ENCODE peak calls at places on chromosomes 5 and 9, in ten cellular contexts. I is amniotic stem cell; Z is T-helper 17 cell; U is activated CD4-positive, alpha-beta T cell treated with anti-CD3 and anti-CD28 coated beads for 24 hours; J is COR-L47; C is NCI-H1105; S is Calu3; G is activated T-cell treated with anti-CD3 and anti-CD28 coated beads, Interleukin-2, amount 50 U/mL, for 72 hours; Y is mesothelial cell of epicardium; L is body of pancreas. V is an unnamed sample.

GRCh38 chr5:100755435-100755834 is 147.6 kb downstream of the ST8SIA4 start:
- DNase-seq in U (no peak), Y (no peak), Z (no peak), C (no peak), J (no peak), S (no peak), L (no peak), I (no peak), G (no peak), V (no peak)

GRCh38 chr5:92939428-92939827 is 641.6 kb downstream of the NR2F1-AS1 start:
- DNase-seq in G (no peak), L (no peak), U (no peak), Z (no peak), J (no peak), C (no peak), Y (no peak), S (no peak), I (no peak), V (no peak)

GRCh38 chr5:86665984-86666760 is 48.4 kb downstream of the COX7C start:
- DNase-seq in Y (no peak), C (no peak), G (peak), I (no peak), U (no peak), Z (no peak), L (peak), J (no peak), S (no peak), V (no peak)

GRCh38 chr5:76074487-76074886 is 8.7 kb upstream of the SV2C start:
- DNase-seq in G (peak), S (peak), Z (no peak), I (no peak), U (no peak), L (peak), Y (no peak), C (no peak), J (no peak), V (no peak)

GRCh38 chr5:57032151-57032551 is 80.2 kb upstream of the MIER3 start:
- DNase-seq in C (no peak), G (no peak), U (no peak), Z (no peak), S (peak), L (no peak), Y (no peak), J (no peak), I (no peak), V (no peak)

GRCh38 chr9:133225171-133226011 is 16.3 kb upstream of the OBP2B start:
- DNase-seq in Y (no peak), C (no peak), L (no peak), U (no peak), G (no peak), I (no peak), J (no peak), S (no peak), Z (no peak), V (no peak)

GRCh38 chr5:175748650-175749049 is 90.8 kb downstream of the HRH2 start:
- DNase-seq in G (no peak), Z (no peak), I (no peak), C (no peak), L (no peak), S (no peak), Y (no peak), J (no peak), U (no peak), V (no peak)

GRCh38 chr9:13171261-13171660 is 108.2 kb downstream of the MPDZ start:
- DNase-seq in C (no peak), Z (no peak), G (no peak), S (no peak), I (no peak), L (no peak), U (no peak), J (no peak), Y (no peak), V (no peak)

GRCh38 chr5:10662661-10663245 is 98.3 kb downstream of the DAP start:
- DNase-seq in L (no peak), J (no peak), S (no peak), C (no peak), G (no peak), I (no peak), U (no peak), Y (no peak), Z (no peak), V (no peak)

GRCh38 chr9:134026561-134026960 is 1.3 kb downstream of the BRD3OS start:
- DNase-seq in L (no peak), J (no peak), U (no peak), Z (no peak), C (no peak), Y (no peak), G (no peak), I (no peak), S (no peak), V (no peak)

GRCh38 chr5:74149395-74149794 is 491.1 kb downstream of the ENC1 start:
- DNase-seq in G (no peak), I (no peak), Y (no peak), J (peak), U (no peak), C (no peak), Z (no peak), S (peak), L (peak), V (no peak)

GRCh38 chr9:26326473-26327044 is 566.0 kb downstream of the CAAP1 start:
- DNase-seq in U (no peak), S (peak), C (no peak), G (no peak), Y (no peak), I (peak), Z (no peak), J (peak), L (peak), V (no peak)

GRCh38 chr9:135906291-135907005 is 898 bp downstream of the CAMSAP1 start:
- DNase-seq in J (peak), G (peak), C (no peak), U (no peak), I (no peak), Z (no peak), Y (no peak), S (peak), L (no peak), V (no peak)

GRCh38 chr5:138945421-138946240 is 70.5 kb upstream of the LRRTM2 start:
- DNase-seq in Y (no peak), I (no peak), S (no peak), C (no peak), L (no peak), U (no peak), G (no peak), J (no peak), Z (no peak), V (no peak)

GRCh38 chr9:93634311-93635185 is 58.2 kb downstream of the PHF2 start:
- DNase-seq in U (no peak), C (no peak), Z (no peak), S (no peak), J (no peak), G (no peak), L (no peak), I (no peak), Y (no peak), V (no peak)

GRCh38 chr9:7185612-7186011 is 427.8 kb downstream of the KDM4C start:
- DNase-seq in C (no peak), U (no peak), I (no peak), Y (no peak), G (no peak), L (peak), J (no peak), Z (no peak), S (peak), V (no peak)

GRCh38 chr5:169631360-169631759 is 5.7 kb upstream of the DOCK2 start:
- DNase-seq in J (no peak), Z (no peak), G (no peak), Y (no peak), C (no peak), S (no peak), U (no peak), L (no peak), I (no peak), V (no peak)

GRCh38 chr9:3323714-3324113 is 202.1 kb downstream of the RFX3 start:
- DNase-seq in Y (no peak), Z (no peak), U (no peak), S (no peak), G (no peak), C (no peak), I (no peak), J (no peak), L (no peak), V (no peak)

GRCh38 chr5:57450991-57451876 is 31.4 kb downstream of the ACTBL2 start:
- DNase-seq in L (no peak), I (no peak), Y (no peak), S (no peak), J (peak), G (no peak), Z (no peak), C (no peak), U (no peak), V (no peak)

GRCh38 chr5:126460977-126461376 is 37.8 kb downstream of the GRAMD2B start:
- DNase-seq in Y (no peak), G (no peak), I (no peak), J (peak), U (no peak), Z (no peak), C (no peak), S (no peak), L (no peak), V (no peak)

GRCh38 chr5:100505984-100506670 is 29.0 kb upstream of the FAM174A start:
- DNase-seq in U (no peak), Y (no peak), C (no peak), G (no peak), S (no peak), Z (no peak), L (no peak), I (no peak), J (no peak), V (no peak)

GRCh38 chr5:4205408-4205807 is 609.8 kb downstream of the IRX1 start:
- DNase-seq in I (no peak), J (no peak), U (no peak), Z (no peak), C (no peak), S (no peak), L (no peak), G (no peak), Y (no peak), V (no peak)

GRCh38 chr5:125189451-125190051 is 443.1 kb upstream of the ZNF608 start:
- DNase-seq in S (no peak), L (no peak), Z (no peak), C (no peak), U (no peak), Y (no peak), G (no peak), I (no peak), J (no peak), V (no peak)

GRCh38 chr9:27726244-27727141 is 153.2 kb upstream of the C9orf72 start:
- DNase-seq in C (peak), Z (peak), J (peak), L (peak), Y (no peak), G (peak), U (peak), I (peak), S (peak), V (no peak)

GRCh38 chr9:122342323-122343050 is 28.3 kb upstream of the PTGS1 start:
- DNase-seq in J (no peak), G (no peak), U (no peak), Y (no peak), Z (no peak), C (no peak), S (no peak), I (no peak), L (no peak), V (no peak)